ENCODE peak calls at places on chromosomes 11 and 22, in four cellular contexts. One of them, this sample, is unnamed.

GRCh38 chr11:121418625-121419114 is 33.4 kb upstream of the SORL1 start:
- DNase-seq in HepG2: no peak
- DNase-seq in HCT116: no peak
- DNase-seq in K562: no peak
- DNase-seq in this sample: no peak

GRCh38 chr11:125250316-125250870 is 85.8 kb downstream of the PKNOX2 start:
- DNase-seq in K562: no peak
- DNase-seq in HepG2: no peak
- DNase-seq in HCT116: no peak
- DNase-seq in this sample: no peak

GRCh38 chr11:35376613-35377012 is 42.7 kb downstream of the SLC1A2 start:
- DNase-seq in K562: no peak
- DNase-seq in HepG2: no peak
- DNase-seq in HCT116: no peak
- DNase-seq in this sample: peak; percentile 48

GRCh38 chr11:15975742-15976141 is 380.6 kb downstream of the SOX6 start:
- DNase-seq in HepG2: no peak
- DNase-seq in HCT116: no peak
- DNase-seq in K562: no peak
- DNase-seq in this sample: no peak

GRCh38 chr11:85759915-85760314 is 51.0 kb downstream of the SYTL2 start:
- DNase-seq in K562: no peak
- DNase-seq in HCT116: peak; percentile 34
- DNase-seq in HepG2: no peak
- DNase-seq in this sample: no peak

GRCh38 chr22:29041408-29041807 is 20.2 kb downstream of the C22orf31 start:
- DNase-seq in HepG2: no peak
- DNase-seq in HCT116: no peak
- DNase-seq in K562: no peak
- DNase-seq in this sample: no peak

GRCh38 chr22:42803454-42803853 is 53.6 kb downstream of the ARFGAP3 start:
- DNase-seq in HCT116: no peak
- DNase-seq in HepG2: no peak
- DNase-seq in K562: no peak
- DNase-seq in this sample: peak; percentile 63

GRCh38 chr11:95081412-95081811 is 8.2 kb upstream of the ENDOD1 start:
- DNase-seq in HCT116: no peak
- DNase-seq in HepG2: no peak
- DNase-seq in K562: no peak
- DNase-seq in this sample: no peak

GRCh38 chr11:64339754-64340408 is at the start of gene CCDC88B:
- DNase-seq in HepG2: no peak
- DNase-seq in HCT116: no peak
- DNase-seq in K562: no peak
- DNase-seq in this sample: no peak

GRCh38 chr22:33022231-33022630 is 36.0 kb downstream of the SYN3 start:
- DNase-seq in K562: no peak
- DNase-seq in HepG2: no peak
- DNase-seq in HCT116: no peak
- DNase-seq in this sample: no peak

GRCh38 chr11:85844439-85845051 is 10.6 kb upstream of the CCDC83 start:
- DNase-seq in K562: no peak
- DNase-seq in HCT116: peak; percentile 77
- DNase-seq in HepG2: no peak
- DNase-seq in this sample: no peak

GRCh38 chr11:105838668-105839403 is 183.2 kb downstream of the MSANTD4 start:
- DNase-seq in HCT116: peak; percentile 35
- DNase-seq in K562: no peak
- DNase-seq in HepG2: no peak
- DNase-seq in this sample: no peak

GRCh38 chr11:61645179-61645868 is 34.9 kb upstream of the DAGLA start:
- DNase-seq in HepG2: no peak
- DNase-seq in HCT116: no peak
- DNase-seq in K562: no peak
- DNase-seq in this sample: peak; percentile 59

GRCh38 chr11:2194877-2195755 is 23.5 kb upstream of the TH start:
- DNase-seq in K562: peak; percentile 79
- DNase-seq in HCT116: no peak
- DNase-seq in HepG2: peak; percentile 25
- DNase-seq in this sample: peak; percentile 86

GRCh38 chr11:120918257-120918656 is 105.6 kb upstream of the TBCEL start:
- DNase-seq in HCT116: no peak
- DNase-seq in K562: no peak
- DNase-seq in HepG2: no peak
- DNase-seq in this sample: no peak

GRCh38 chr11:126357969-126358762 is 2.7 kb downstream of the ST3GAL4 start:
- DNase-seq in HepG2: peak; percentile 28
- DNase-seq in HCT116: no peak
- DNase-seq in K562: no peak
- DNase-seq in this sample: no peak

GRCh38 chr11:68441466-68442230 is 18.9 kb upstream of the PPP6R3 start:
- DNase-seq in K562: no peak
- DNase-seq in HCT116: no peak
- DNase-seq in HepG2: no peak
- DNase-seq in this sample: peak; percentile 87

GRCh38 chr11:126547161-126547560 is 191.7 kb downstream of the ST3GAL4 start:
- DNase-seq in K562: no peak
- DNase-seq in HCT116: no peak
- DNase-seq in HepG2: no peak
- DNase-seq in this sample: no peak

GRCh38 chr11:109972181-109972715 is 120.9 kb upstream of the ZC3H12C start:
- DNase-seq in HepG2: no peak
- DNase-seq in HCT116: no peak
- DNase-seq in K562: no peak
- DNase-seq in this sample: no peak

GRCh38 chr11:31799036-31799793 is 11.9 kb downstream of the PAX6 start:
- DNase-seq in K562: no peak
- DNase-seq in HCT116: no peak
- DNase-seq in HepG2: no peak
- DNase-seq in this sample: peak; percentile 41

GRCh38 chr11:72585762-72586590 is 88.2 kb downstream of the PDE2A start:
- DNase-seq in K562: peak; percentile 85
- DNase-seq in HCT116: peak; percentile 38
- DNase-seq in HepG2: peak; percentile 44
- DNase-seq in this sample: peak; percentile 89

GRCh38 chr11:17221968-17222367 is 14.2 kb upstream of the PIK3C2A start:
- DNase-seq in K562: no peak
- DNase-seq in HepG2: no peak
- DNase-seq in HCT116: no peak
- DNase-seq in this sample: no peak

GRCh38 chr11:85752890-85753581 is 57.9 kb downstream of the SYTL2 start:
- DNase-seq in K562: no peak
- DNase-seq in HepG2: no peak
- DNase-seq in HCT116: no peak
- DNase-seq in this sample: no peak

GRCh38 chr11:40842750-40843339 is 616.6 kb downstream of the LRRC4C start:
- DNase-seq in HepG2: no peak
- DNase-seq in K562: no peak
- DNase-seq in HCT116: no peak
- DNase-seq in this sample: no peak

GRCh38 chr11:73218106-73218829 is at the start of gene P2RY2:
- DNase-seq in K562: no peak
- DNase-seq in HCT116: peak; percentile 32
- DNase-seq in HepG2: peak; percentile 53
- DNase-seq in this sample: peak; percentile 86

GRCh38 chr22:43205261-43205691 is 18.3 kb upstream of the TTLL12 start:
- DNase-seq in K562: no peak
- DNase-seq in HepG2: no peak
- DNase-seq in HCT116: no peak
- DNase-seq in this sample: no peak

GRCh38 chr11:18384157-18384641 is 10.2 kb upstream of the LDHA start:
- DNase-seq in HCT116: no peak
- DNase-seq in K562: peak; percentile 22
- DNase-seq in HepG2: peak; percentile 80
- DNase-seq in this sample: peak; percentile 74

GRCh38 chr22:19974233-19974861 is 32.7 kb upstream of the TXNRD2 start:
- DNase-seq in K562: peak; percentile 98
- DNase-seq in HepG2: peak; percentile 75
- DNase-seq in HCT116: peak; percentile 41
- DNase-seq in this sample: peak; percentile 91

GRCh38 chr11:32500001-32500400 is 64.7 kb upstream of the WT1 start:
- DNase-seq in HCT116: no peak
- DNase-seq in K562: no peak
- DNase-seq in HepG2: no peak
- DNase-seq in this sample: no peak

GRCh38 chr11:123800041-123800440 is 6.1 kb downstream of the OR6M1 start:
- DNase-seq in HepG2: no peak
- DNase-seq in K562: no peak
- DNase-seq in HCT116: no peak
- DNase-seq in this sample: no peak

DNA sequence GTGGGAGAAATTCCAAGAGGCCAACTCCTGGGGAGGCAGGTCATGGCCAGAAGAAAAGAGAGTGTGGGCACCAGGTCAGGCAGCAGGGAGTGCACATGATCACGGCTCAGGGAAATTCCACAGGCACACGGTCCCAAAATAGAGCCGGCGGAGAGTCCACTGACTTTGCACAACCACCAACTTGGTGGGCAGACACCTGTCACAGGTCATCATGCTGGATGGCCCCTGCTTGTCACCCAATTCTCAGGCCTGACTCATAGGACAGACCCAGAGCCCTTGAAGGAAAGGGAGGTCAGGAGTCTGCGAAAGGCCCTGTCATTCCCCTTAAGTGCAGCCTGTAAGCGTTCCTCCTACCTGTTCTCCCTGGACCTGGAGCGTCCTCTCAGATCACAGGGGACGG is 15.8 kb downstream of the APOL2 start:
- DNase-seq in HepG2: no peak
- DNase-seq in HCT116: no peak
- DNase-seq in K562: no peak
- DNase-seq in this sample: no peak
- TF ChIP-seq ELF1 in HepG2: no peak
- TF ChIP-seq ELF1 in HCT116: no peak
- TF ChIP-seq ELF1 in K562: no peak
- TF ChIP-seq ELF1 in this sample: no peak

DNA sequence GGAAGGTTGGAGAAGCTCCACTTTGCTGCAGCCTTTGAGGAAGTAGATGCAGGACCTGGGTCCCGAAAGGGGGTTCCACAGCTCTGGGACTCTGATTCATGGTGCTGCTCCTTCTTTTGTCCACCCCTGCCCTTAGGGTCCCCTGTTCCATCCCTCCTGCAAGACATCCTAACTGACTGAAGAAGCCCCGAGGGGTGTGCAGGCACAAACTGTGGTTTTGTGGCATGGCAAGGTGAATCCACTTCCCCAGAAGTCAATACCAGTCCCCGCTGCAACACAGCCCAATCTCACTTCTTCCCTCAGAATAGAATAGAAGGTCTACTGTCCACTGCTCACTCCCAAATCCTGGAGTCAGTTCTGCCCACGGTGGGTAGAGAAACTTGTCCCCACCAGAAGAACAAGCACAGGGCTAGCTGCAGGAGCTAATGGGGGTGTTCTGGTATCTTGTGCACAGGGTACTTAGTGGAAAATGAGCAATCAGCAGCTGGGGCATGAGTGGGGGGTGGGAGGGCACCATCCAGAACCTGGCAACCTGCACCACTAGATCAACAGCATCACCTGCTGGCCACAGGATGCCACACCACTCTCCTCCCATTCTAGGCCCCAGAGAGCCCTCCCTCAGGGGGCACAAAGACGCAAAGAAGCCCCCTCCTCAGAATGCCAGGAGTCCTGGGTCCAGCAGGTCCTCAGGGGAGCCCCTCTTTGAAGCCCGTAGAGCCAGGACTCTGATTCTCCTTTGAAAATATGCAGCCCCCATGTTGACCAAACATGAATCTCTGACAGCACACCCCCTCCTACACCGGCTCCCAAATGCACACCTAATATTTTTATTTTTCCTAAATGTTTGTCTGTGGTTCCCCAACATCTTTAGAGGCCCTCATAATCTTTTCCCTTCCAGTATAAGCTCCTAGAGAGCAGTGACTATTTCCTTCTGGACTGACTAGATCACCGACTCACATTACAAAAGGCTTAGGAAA is 14.1 kb downstream of the SPATA19 start:
- DNase-seq in HepG2: no peak
- DNase-seq in HCT116: no peak
- DNase-seq in K562: no peak
- DNase-seq in this sample: peak; percentile 54
- TF ChIP-seq CTCF in HepG2: peak; percentile 28
- TF ChIP-seq CTCF in HCT116: no peak
- TF ChIP-seq CTCF in K562: no peak
- TF ChIP-seq CTCF in this sample: no peak

GRCh38 chr11:82998697-82999096 is 73.0 kb downstream of the RAB30 start:
- DNase-seq in K562: no peak
- DNase-seq in HCT116: no peak
- DNase-seq in HepG2: no peak
- DNase-seq in this sample: no peak

GRCh38 chr11:82995276-82995675 is 76.4 kb downstream of the RAB30 start:
- DNase-seq in HepG2: no peak
- DNase-seq in K562: no peak
- DNase-seq in HCT116: no peak
- DNase-seq in this sample: no peak

GRCh38 chr11:82999232-82999631 is 72.5 kb downstream of the RAB30 start:
- DNase-seq in K562: no peak
- DNase-seq in HCT116: no peak
- DNase-seq in HepG2: no peak
- DNase-seq in this sample: no peak

GRCh38 chr11:82995754-82996398 is 75.8 kb downstream of the RAB30 start:
- DNase-seq in HCT116: no peak
- DNase-seq in K562: no peak
- DNase-seq in HepG2: no peak
- DNase-seq in this sample: no peak

GRCh38 chr11:82996966-82997606 is 74.6 kb downstream of the RAB30 start:
- DNase-seq in HCT116: no peak
- DNase-seq in HepG2: no peak
- DNase-seq in K562: no peak
- DNase-seq in this sample: no peak
- TF ChIP-seq ELF1 in HCT116: no peak
- TF ChIP-seq ELF1 in HepG2: no peak
- TF ChIP-seq ELF1 in K562: no peak
- TF ChIP-seq ELF1 in this sample: no peak

DNA sequence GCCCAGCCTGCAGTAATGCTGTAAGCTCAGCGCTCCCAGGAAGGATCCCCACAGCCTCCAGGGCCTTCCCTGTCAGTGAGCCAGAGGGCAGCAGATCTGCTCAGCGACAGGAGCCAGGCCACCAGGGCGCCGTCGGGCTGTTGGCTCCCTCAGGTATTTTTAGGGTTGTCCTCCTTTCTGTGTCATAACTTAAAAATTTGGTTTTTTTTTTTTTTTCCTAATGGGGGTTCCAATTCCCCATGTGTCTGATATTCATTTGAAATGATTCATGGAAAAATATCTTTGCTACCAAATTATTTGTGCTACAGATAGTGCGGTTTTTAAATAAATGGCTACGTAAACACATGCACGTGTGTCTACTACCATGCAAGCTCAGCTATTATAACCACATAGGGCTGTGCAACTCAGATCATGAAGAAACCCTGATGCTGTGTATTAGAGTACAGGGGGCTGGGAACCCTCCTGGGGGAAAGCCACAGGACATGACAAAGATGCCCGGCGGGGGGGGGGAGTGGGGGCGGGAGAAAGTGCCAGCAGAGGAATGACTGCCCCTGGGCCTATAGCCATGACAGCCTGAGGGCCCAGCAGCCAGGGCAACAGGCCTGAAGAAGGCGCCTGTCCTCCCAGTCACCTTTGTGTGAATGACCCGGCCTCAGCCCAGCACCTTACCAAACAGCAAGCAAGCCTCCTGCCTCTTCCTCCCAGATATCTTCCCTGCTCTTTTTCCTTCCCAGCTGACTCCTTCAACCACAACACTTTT is 89.3 kb downstream of the NAT10 start:
- DNase-seq in K562: no peak
- DNase-seq in HCT116: no peak
- DNase-seq in HepG2: no peak
- DNase-seq in this sample: peak; percentile 52
- TF ChIP-seq CTCF in K562: no peak
- TF ChIP-seq CTCF in HCT116: no peak
- TF ChIP-seq CTCF in HepG2: no peak
- TF ChIP-seq CTCF in this sample: no peak